ENCODE peak calls at places on chromosomes 5 and 9, in six cellular contexts. T, N, G, Y, E and V are unnamed samples.

GRCh38 chr5:140840978-140841962 is at the start of gene PCDHA8:
- DNase-seq in G (no peak), T (no peak), E (no peak), Y (no peak), N (peak), V (no peak)

GRCh38 chr5:43396762-43397304 is 15.4 kb downstream of the CCL28 start:
- DNase-seq in T (no peak), Y (no peak), N (peak), G (no peak), E (no peak), V (no peak)

GRCh38 chr5:154199263-154199662 is 8.7 kb downstream of the GALNT10 start:
- DNase-seq in T (no peak), N (no peak), G (no peak), E (no peak), Y (no peak), V (no peak)

GRCh38 chr5:36870399-36871040 is 6.0 kb upstream of the NIPBL start:
- DNase-seq in E (no peak), T (no peak), G (no peak), N (no peak), Y (no peak), V (peak)

GRCh38 chr5:61320860-61321259 is 11.2 kb upstream of the ZSWIM6 start:
- DNase-seq in N (no peak), T (no peak), G (no peak), Y (no peak), E (no peak), V (no peak)

GRCh38 chr5:95384485-95385213 is 6.5 kb upstream of the FAM81B start:
- DNase-seq in Y (no peak), N (no peak), E (no peak), T (no peak), G (no peak), V (no peak)

GRCh38 chr5:170000155-170000554 is 19.9 kb upstream of the INSYN2B start:
- DNase-seq in G (no peak), E (no peak), N (no peak), T (no peak), Y (no peak), V (no peak)

GRCh38 chr5:115343855-115344254 is 47.4 kb upstream of the CCDC112 start:
- DNase-seq in G (no peak), N (no peak), Y (no peak), E (peak), T (no peak), V (no peak)

GRCh38 chr9:801399-802071 is 40.0 kb upstream of the DMRT1 start:
- DNase-seq in E (peak), G (no peak), T (no peak), N (no peak), Y (peak), V (no peak)

GRCh38 chr9:125330587-125330986 is 69.0 kb downstream of the GAPVD1 start:
- DNase-seq in T (no peak), G (no peak), N (no peak), Y (no peak), E (no peak), V (no peak)

GRCh38 chr9:75140261-75140660 is 51.9 kb downstream of the OSTF1 start:
- DNase-seq in G (no peak), T (no peak), N (no peak), E (no peak), Y (no peak), V (no peak)

GRCh38 chr5:132814441-132815294 is 1.6 kb downstream of the SOWAHA start:
- DNase-seq in N (no peak), Y (no peak), T (no peak), E (no peak), G (no peak), V (no peak)

GRCh38 chr9:117705386-117705785 is 1.2 kb downstream of the TLR4 start:
- DNase-seq in N (no peak), E (no peak), T (no peak), Y (no peak), G (no peak), V (no peak)

GRCh38 chr5:3026099-3026498 is 274.6 kb upstream of the IRX2 start:
- DNase-seq in N (no peak), G (no peak), T (no peak), E (no peak), Y (no peak), V (no peak)

GRCh38 chr5:119752921-119753886 is 123.8 kb downstream of the FAM170A start:
- DNase-seq in E (no peak), G (no peak), Y (no peak), T (no peak), N (no peak), V (no peak)

GRCh38 chr5:142248853-142249462 is 75.9 kb downstream of the SPRY4 start:
- DNase-seq in Y (no peak), N (no peak), E (peak), G (no peak), T (no peak), V (no peak)

GRCh38 chr9:26856413-26857032 is 36.1 kb downstream of the CAAP1 start:
- DNase-seq in N (peak), E (no peak), G (no peak), Y (peak), T (peak), V (peak)

GRCh38 chr9:36208521-36209253 is 18.0 kb downstream of the CLTA start:
- DNase-seq in E (no peak), N (no peak), G (no peak), T (no peak), Y (no peak), V (no peak)

GRCh38 chr5:7781899-7782298 is 69.0 kb downstream of the CFAP90 start:
- DNase-seq in E (no peak), T (no peak), Y (no peak), G (no peak), N (no peak), V (no peak)

GRCh38 chr9:116661037-116661954 is 25.8 kb upstream of the TRIM32 start:
- DNase-seq in N (peak), E (peak), Y (peak), G (no peak), T (peak), V (peak)

GRCh38 chr9:137174722-137175293 is 3.0 kb upstream of the TMEM210 start:
- DNase-seq in N (no peak), G (no peak), T (no peak), E (no peak), Y (no peak), V (no peak)

GRCh38 chr5:142197098-142197497 is 88.5 kb downstream of the NDFIP1 start:
- DNase-seq in N (no peak), T (no peak), G (no peak), Y (peak), E (no peak), V (no peak)

GRCh38 chr5:138469540-138470321 is 4.5 kb downstream of the EGR1 start:
- DNase-seq in G (no peak), E (peak), Y (no peak), N (no peak), T (no peak), V (no peak)

GRCh38 chr5:113488645-113489184 is 462 bp upstream of the MCC start:
- DNase-seq in G (no peak), N (no peak), Y (no peak), T (no peak), E (no peak), V (no peak)

GRCh38 chr5:95861221-95861857 is 38.8 kb upstream of the GLRX start:
- DNase-seq in Y (peak), E (peak), G (no peak), N (no peak), T (no peak), V (no peak)

GRCh38 chr9:130183133-130183762 is 11.0 kb downstream of the NCS1 start:
- DNase-seq in Y (no peak), G (no peak), N (no peak), E (peak), T (no peak), V (no peak)

GRCh38 chr9:114283551-114284111 is 39.3 kb upstream of the ORM1 start:
- DNase-seq in E (no peak), T (no peak), Y (no peak), N (no peak), G (no peak), V (no peak)